ENCODE peak calls at places on chromosomes 3 and 15, in ten cellular contexts. Y, H, Q, Z, E, T, J, L, P and R are unnamed samples.

GRCh38 chr15:98381446-98381845 is 266.9 kb upstream of the IGF1R start:
- DNase-seq in Y (no peak), H (no peak), Q (no peak), Z (no peak), E (no peak), T (no peak), J (no peak), L (no peak), P (no peak), R (no peak)

GRCh38 chr15:75348034-75348562 is 1.3 kb downstream of the NEIL1 start:
- DNase-seq in Y (no peak), H (peak), Q (no peak), Z (no peak), E (no peak), T (no peak), J (no peak), L (no peak), P (no peak), R (no peak)

GRCh38 chr15:91589360-91589759 is 264.1 kb upstream of the SLCO3A1 start:
- DNase-seq in Y (no peak), H (no peak), Q (no peak), Z (no peak), E (no peak), T (no peak), J (no peak), L (no peak), P (no peak), R (no peak)

GRCh38 chr15:57647071-57647790 is 55.5 kb downstream of the MYZAP start:
- DNase-seq in Y (no peak), H (no peak), Q (no peak), Z (no peak), E (no peak), T (no peak), J (peak), L (no peak), P (no peak), R (no peak)

GRCh38 chr15:80662129-80662528 is 33.0 kb upstream of the ABHD17C start:
- DNase-seq in Y (no peak), H (no peak), Q (no peak), Z (no peak), E (no peak), T (no peak), J (no peak), L (no peak), P (no peak), R (no peak)

GRCh38 chr15:60649845-60650548 is 171.1 kb upstream of the ICE2 start:
- DNase-seq in Y (no peak), H (no peak), Q (no peak), Z (peak), E (no peak), T (no peak), J (peak), L (no peak), P (no peak), R (no peak)

GRCh38 chr3:99953596-99953995 is 135.9 kb downstream of the CMSS1 start:
- DNase-seq in Y (no peak), H (no peak), Q (no peak), Z (no peak), E (no peak), T (no peak), J (no peak), L (no peak), P (no peak), R (no peak)

GRCh38 chr15:59410448-59410896 is 27.5 kb upstream of the FAM81A start:
- DNase-seq in Y (no peak), H (no peak), Q (no peak), Z (no peak), E (no peak), T (no peak), J (no peak), L (no peak), P (no peak), R (no peak)

GRCh38 chr15:68407141-68407885 is 24.6 kb downstream of the ITGA11 start:
- DNase-seq in Y (no peak), H (no peak), Q (no peak), Z (no peak), E (no peak), T (no peak), J (no peak), L (no peak), P (peak), R (peak)

GRCh38 chr3:52406231-52406661 is 38.7 kb downstream of the SEMA3G start:
- DNase-seq in Y (no peak), H (peak), Q (no peak), Z (no peak), E (no peak), T (no peak), J (no peak), L (no peak), P (peak), R (no peak)

GRCh38 chr3:22172964-22173363 is 422.0 kb upstream of the ZNF385D start:
- DNase-seq in Y (no peak), H (no peak), Q (no peak), Z (no peak), E (no peak), T (no peak), J (no peak), L (no peak), P (no peak), R (no peak)

GRCh38 chr3:193498195-193498594 is 56.5 kb downstream of the ATP13A4 start:
- DNase-seq in Y (no peak), H (no peak), Q (no peak), Z (no peak), E (no peak), T (no peak), J (no peak), L (no peak), P (no peak), R (no peak)

GRCh38 chr15:36777941-36778340 is 198.5 kb downstream of the CDIN1 start:
- DNase-seq in Y (no peak), H (no peak), Q (no peak), Z (no peak), E (no peak), T (no peak), J (no peak), L (no peak), P (no peak), R (no peak)

GRCh38 chr15:59413577-59413976 is 24.4 kb upstream of the FAM81A start:
- DNase-seq in Y (no peak), H (no peak), Q (no peak), Z (no peak), E (no peak), T (no peak), J (no peak), L (no peak), P (no peak), R (no peak)

GRCh38 chr15:25960273-25960672 is 97.1 kb upstream of the ATP10A start:
- DNase-seq in Y (no peak), H (no peak), Q (no peak), Z (no peak), E (no peak), T (no peak), J (no peak), L (no peak), P (no peak), R (no peak)

GRCh38 chr15:89883518-89883917 is 10.3 kb downstream of the AP3S2 start:
- DNase-seq in Y (no peak), H (no peak), Q (no peak), Z (no peak), E (no peak), T (no peak), J (no peak), L (no peak), P (no peak), R (no peak)

GRCh38 chr15:28128036-28128435 is 28.9 kb upstream of the OCA2 start:
- DNase-seq in Y (peak), H (no peak), Q (peak), Z (no peak), E (no peak), T (no peak), J (no peak), L (no peak), P (no peak), R (no peak)

GRCh38 chr3:126544596-126545281 is 14.0 kb downstream of the C3orf22 start:
- DNase-seq in Y (no peak), H (no peak), Q (no peak), Z (no peak), E (no peak), T (peak), J (no peak), L (no peak), P (peak), R (no peak)

GRCh38 chr3:138062626-138063025 is 52.7 kb downstream of the CLDN18 start:
- DNase-seq in Y (no peak), H (no peak), Q (no peak), Z (no peak), E (peak), T (no peak), J (no peak), L (peak), P (no peak), R (peak)

GRCh38 chr3:186888569-186888968 is 41.8 kb upstream of the ST6GAL1 start:
- DNase-seq in Y (no peak), H (no peak), Q (no peak), Z (no peak), E (no peak), T (no peak), J (peak), L (no peak), P (no peak), R (no peak)

GRCh38 chr3:77038468-77038927 is 1.4 kb upstream of the ROBO2 start:
- DNase-seq in Y (peak), H (peak), Q (peak), Z (no peak), E (peak), T (peak), J (peak), L (peak), P (peak), R (peak)

GRCh38 chr15:99651023-99651807 is 82.0 kb downstream of the LYSMD4 start:
- DNase-seq in Y (no peak), H (no peak), Q (no peak), Z (no peak), E (no peak), T (no peak), J (peak), L (peak), P (no peak), R (no peak)

GRCh38 chr15:65460948-65461347 is 38.2 kb upstream of the IGDCC4 start:
- DNase-seq in Y (no peak), H (no peak), Q (no peak), Z (peak), E (no peak), T (no peak), J (no peak), L (peak), P (no peak), R (no peak)

GRCh38 chr3:194826594-194826993 is 140.9 kb downstream of the FAM43A start:
- DNase-seq in Y (no peak), H (no peak), Q (no peak), Z (no peak), E (no peak), T (no peak), J (no peak), L (no peak), P (no peak), R (no peak)

GRCh38 chr3:193489949-193490348 is 64.7 kb downstream of the ATP13A4 start:
- DNase-seq in Y (no peak), H (no peak), Q (no peak), Z (no peak), E (no peak), T (no peak), J (no peak), L (no peak), P (no peak), R (no peak)

GRCh38 chr3:154730221-154730620 is 300.2 kb upstream of the GPR149 start:
- DNase-seq in Y (peak), H (no peak), Q (no peak), Z (no peak), E (no peak), T (no peak), J (no peak), L (no peak), P (no peak), R (no peak)

GRCh38 chr15:78950906-78951840 is 6.3 kb upstream of the CTSH start:
- DNase-seq in Y (peak), H (no peak), Q (no peak), Z (no peak), E (peak), T (peak), J (peak), L (no peak), P (no peak), R (no peak)

GRCh38 chr3:32009957-32010356 is 28.4 kb downstream of the ZNF860 start:
- DNase-seq in Y (no peak), H (no peak), Q (no peak), Z (no peak), E (no peak), T (no peak), J (no peak), L (no peak), P (no peak), R (no peak)

GRCh38 chr3:134375542-134376384 is 1.5 kb upstream of the AMOTL2 start:
- DNase-seq in Y (no peak), H (no peak), Q (no peak), Z (no peak), E (no peak), T (no peak), J (no peak), L (no peak), P (peak), R (no peak)